ENCODE peak calls at places on chromosomes 13 and 19, in eight cellular contexts. C is heart right ventricle, Y is osteocyte, M is esophagus muscularis mucosa, O is left ventricle myocardium inferior, N is Calu3, Z is BJ, U is tibial nerve. L is an unnamed sample.
A peak's percentile ranks its signal among the peaks of the same experiment; 100 is the strongest.

GRCh38 chr19:55304279-55304978 is 20.6 kb downstream of the BRSK1 start:
- DNase-seq in C (no peak), Y (no peak), M (no peak), O (no peak), N (peak; percentile 48), Z (no peak), U (peak; percentile 18), L (peak; percentile 54)

GRCh38 chr19:3146677-3147100 is 10.9 kb downstream of the GNA15 start:
- DNase-seq in C (no peak), Y (no peak), M (no peak), O (no peak), N (peak; percentile 42), Z (no peak), U (no peak), L (no peak)

GRCh38 chr19:55210120-55210493 is 806 bp upstream of the PTPRH start:
- DNase-seq in C (no peak), Y (no peak), M (no peak), O (no peak), N (peak; percentile 75), Z (peak; percentile 95), U (no peak), L (no peak)

GRCh38 chr13:29884671-29885424 is 34.4 kb upstream of the UBL3 start:
- DNase-seq in C (no peak), Y (no peak), M (peak; percentile 39), O (no peak), N (no peak), Z (no peak), U (no peak), L (no peak)

GRCh38 chr13:33388254-33388998 is 102.9 kb upstream of the STARD13 start:
- DNase-seq in C (no peak), Y (no peak), M (no peak), O (no peak), N (peak; percentile 49), Z (no peak), U (no peak), L (no peak)

GRCh38 chr19:14119644-14120496 is 2.3 kb upstream of the PRKACA start:
- DNase-seq in C (no peak), Y (no peak), M (no peak), O (no peak), N (no peak), Z (no peak), U (no peak), L (no peak)

GRCh38 chr13:27353166-27353583 is 71.2 kb upstream of the GTF3A start:
- DNase-seq in C (no peak), Y (no peak), M (no peak), O (no peak), N (no peak), Z (no peak), U (no peak), L (peak; percentile 91)

GRCh38 chr13:35787937-35788336 is 311.4 kb upstream of the MAB21L1 start:
- DNase-seq in C (no peak), Y (no peak), M (no peak), O (no peak), N (no peak), Z (no peak), U (no peak), L (no peak)

DNA sequence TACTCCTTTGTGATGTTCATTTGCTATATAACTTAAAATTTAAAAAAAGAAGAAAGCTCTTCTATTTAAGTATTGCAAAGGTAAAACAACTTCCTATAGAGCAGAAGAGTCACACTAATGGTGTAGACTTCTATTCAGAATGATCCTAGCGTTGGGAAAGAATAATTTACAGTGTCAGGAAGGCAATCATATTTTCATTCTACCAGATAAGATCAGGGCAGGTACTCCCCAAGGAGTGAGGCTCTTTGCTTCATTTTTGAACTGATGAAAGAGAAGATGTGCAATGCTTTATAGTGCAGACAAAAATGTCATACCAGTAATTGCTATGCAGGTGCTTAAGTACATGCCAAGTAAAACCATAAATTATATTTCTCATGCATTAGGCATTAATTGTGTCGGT is 1193.0 kb downstream of the PCDH9 start:
- DNase-seq in C (no peak), Y (no peak), M (no peak), O (no peak), N (no peak), Z (no peak), U (no peak), L (no peak)
- TF ChIP-seq CTCF in C (no peak), Y (no peak), M (no peak), O (no peak), N (no peak), Z (no peak), U (no peak), L (no peak)

GRCh38 chr19:5052515-5052914 is 83.6 kb downstream of the KDM4B start:
- DNase-seq in C (no peak), Y (no peak), M (no peak), O (no peak), N (no peak), Z (no peak), U (no peak), L (no peak)
- TF ChIP-seq CTCF in C (no peak), Y (peak; percentile 7), M (no peak), O (no peak), N (no peak), Z (peak; percentile 6), U (no peak), L (no peak)

DNA sequence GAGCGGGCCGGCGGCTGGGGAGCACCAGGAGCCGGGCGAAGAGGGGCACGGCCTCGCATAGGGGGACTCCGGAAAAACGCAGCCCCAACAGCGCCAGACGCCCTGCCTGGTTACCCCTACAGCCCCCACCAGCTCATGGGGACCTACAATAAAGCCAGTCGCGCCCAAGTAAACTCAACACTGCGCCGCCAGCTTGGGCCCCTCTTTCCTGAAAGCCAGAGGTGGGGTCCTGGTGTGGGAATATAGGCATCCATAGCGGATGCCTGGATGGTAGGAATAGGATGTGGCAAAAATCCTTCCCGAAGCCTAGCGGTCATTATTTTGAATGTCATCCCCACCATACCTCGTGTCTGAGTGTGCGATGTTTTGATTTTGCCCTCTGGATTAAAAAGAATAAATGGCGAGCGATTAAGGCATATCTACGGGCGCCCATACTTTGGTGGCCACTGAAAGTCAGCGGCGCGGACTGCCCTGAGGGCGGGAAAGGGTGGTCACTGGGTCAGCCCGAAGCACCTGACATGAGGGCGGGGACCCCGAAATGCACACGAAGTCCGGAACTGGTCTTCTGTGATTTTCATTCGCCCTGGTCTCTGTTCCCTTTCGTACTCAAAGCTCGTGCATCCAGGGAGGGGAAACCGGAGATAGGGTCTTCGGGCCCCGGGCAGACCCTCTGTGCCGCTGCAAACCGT is at the start of the genes NHLRC3 and PROSER1:
- DNase-seq in C (peak; percentile 95), Y (peak; percentile 94), M (peak; percentile 95), O (peak; percentile 92), N (peak; percentile 85), Z (peak; percentile 72), U (peak; percentile 92), L (peak; percentile 85)
- TF ChIP-seq CTCF in C (no peak), Y (no peak), M (no peak), O (no peak), N (no peak), Z (no peak), U (peak; percentile 60), L (no peak)

GRCh38 chr13:71674776-71675352 is 192.1 kb downstream of the DACH1 start:
- DNase-seq in C (no peak), Y (no peak), M (no peak), O (no peak), N (no peak), Z (no peak), U (no peak), L (no peak)

GRCh38 chr13:71677114-71677513 is 189.9 kb downstream of the DACH1 start:
- DNase-seq in C (no peak), Y (no peak), M (no peak), O (no peak), N (no peak), Z (no peak), U (no peak), L (no peak)

GRCh38 chr13:71672527-71672926 is 194.5 kb downstream of the DACH1 start:
- DNase-seq in C (no peak), Y (no peak), M (no peak), O (no peak), N (no peak), Z (no peak), U (no peak), L (no peak)
- TF ChIP-seq CTCF in C (no peak), Y (no peak), M (no peak), O (no peak), N (no peak), Z (no peak), U (no peak), L (no peak)

DNA sequence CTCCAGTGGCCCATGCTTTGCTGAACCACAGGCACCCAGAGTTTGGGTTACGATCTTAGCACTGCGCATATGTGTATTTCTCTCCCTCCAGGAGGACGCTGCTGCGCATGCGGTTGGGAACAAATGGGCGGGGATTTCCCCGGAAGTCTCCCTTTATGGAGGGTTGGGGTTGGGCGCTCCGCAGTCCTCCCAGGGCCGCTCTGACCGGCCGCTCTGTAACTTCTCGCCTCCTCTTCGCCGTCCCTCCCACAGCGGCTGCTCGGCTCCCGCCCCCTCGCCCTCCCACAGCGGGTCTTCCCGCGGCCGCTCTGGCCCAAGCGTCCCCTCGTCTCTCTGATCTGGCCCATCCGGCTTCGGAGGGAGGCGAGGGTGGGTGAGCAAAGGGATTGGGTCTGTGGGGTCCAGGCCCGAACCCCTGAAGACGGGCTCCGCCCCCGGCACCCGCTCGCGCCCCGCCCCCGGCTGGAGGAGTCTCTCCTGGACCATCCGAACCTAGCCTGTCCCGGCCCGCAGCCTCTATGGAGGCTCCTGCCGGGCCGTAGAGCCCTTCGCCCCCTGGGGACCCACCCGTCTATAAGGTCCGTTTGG is at the start of gene MEGF8:
- DNase-seq in C (peak; percentile 98), Y (peak; percentile 99), M (peak; percentile 99), O (peak; percentile 97), N (peak; percentile 99), Z (peak; percentile 95), U (peak; percentile 98), L (peak; percentile 98)
- TF ChIP-seq CTCF in C (peak; percentile 70), Y (peak; percentile 97), M (peak; percentile 85), O (peak; percentile 90), N (no peak), Z (peak; percentile 94), U (peak; percentile 92), L (peak; percentile 92)

GRCh38 chr13:92716749-92717148 is 509.9 kb upstream of the GPC6 start:
- DNase-seq in C (no peak), Y (no peak), M (no peak), O (no peak), N (no peak), Z (no peak), U (peak; percentile 5), L (no peak)
- TF ChIP-seq CTCF in C (no peak), Y (peak; percentile 60), M (peak; percentile 15), O (peak; percentile 11), N (no peak), Z (no peak), U (peak; percentile 46), L (no peak)

GRCh38 chr19:17005000-17005399 is 21.6 kb downstream of the CPAMD8 start:
- DNase-seq in C (no peak), Y (no peak), M (no peak), O (no peak), N (no peak), Z (no peak), U (no peak), L (no peak)
- TF ChIP-seq CTCF in C (no peak), Y (no peak), M (no peak), O (no peak), N (no peak), Z (no peak), U (no peak), L (no peak)

DNA sequence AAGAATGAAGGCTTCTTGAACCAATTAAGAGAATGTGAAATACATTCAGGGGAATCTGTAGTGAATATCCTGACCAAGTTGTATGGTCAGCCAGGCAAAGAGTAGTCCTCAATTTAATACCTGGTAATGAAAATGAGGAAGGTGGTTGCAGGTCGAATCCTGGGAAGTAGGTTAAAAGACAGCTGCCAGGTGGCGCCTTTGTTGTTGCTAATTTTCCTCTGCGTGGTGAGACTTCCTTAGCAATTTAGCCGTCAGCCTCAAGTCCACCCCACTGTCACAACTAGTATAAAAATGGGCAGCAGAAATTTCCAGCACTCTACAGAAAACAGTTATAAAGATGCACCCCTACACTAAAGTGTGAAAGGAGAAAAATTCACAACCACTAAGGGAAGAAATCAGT is 235.7 kb downstream of the NHLRC3 start:
- DNase-seq in C (no peak), Y (no peak), M (no peak), O (no peak), N (peak; percentile 4), Z (no peak), U (no peak), L (no peak)
- TF ChIP-seq CTCF in C (peak; percentile 10), Y (peak; percentile 26), M (peak; percentile 10), O (peak; percentile 46), N (no peak), Z (peak; percentile 16), U (no peak), L (peak; percentile 49)